ENCODE peak calls at places on chromosomes 2 and 18, in four cellular contexts. B is astrocyte of the spinal cord, T is tibial artery, J is cardiac muscle cell. Z is an unnamed sample.

GRCh38 chr18:74539289-74539688 is 5.0 kb downstream of the CNDP1 start:
- DNase-seq in B (no peak), T (no peak), J (no peak), Z (no peak)

GRCh38 chr18:24695168-24695567 is 234.7 kb downstream of the HRH4 start:
- DNase-seq in B (no peak), T (no peak), J (no peak), Z (no peak)

GRCh38 chr18:46678785-46679404 is 21.9 kb upstream of the LOXHD1 start:
- DNase-seq in B (no peak), T (no peak), J (no peak), Z (no peak)

GRCh38 chr2:45860136-45861106 is 208.9 kb downstream of the PRKCE start:
- DNase-seq in B (peak), T (no peak), J (peak), Z (no peak)

GRCh38 chr2:150413890-150414289 is 73.6 kb downstream of the RND3 start:
- DNase-seq in B (no peak), T (no peak), J (no peak), Z (no peak)

GRCh38 chr18:10798727-10799435 is 273.1 kb downstream of the NAPG start:
- DNase-seq in B (peak), T (no peak), J (peak), Z (no peak)

GRCh38 chr2:66105354-66105753 is 329.6 kb upstream of the MEIS1 start:
- DNase-seq in B (no peak), T (no peak), J (no peak), Z (no peak)

GRCh38 chr18:23545247-23545789 is 41.0 kb downstream of the NPC1 start:
- DNase-seq in B (no peak), T (no peak), J (no peak), Z (no peak)

GRCh38 chr2:42060718-42061619 is 13.1 kb downstream of the PKDCC start:
- DNase-seq in B (no peak), T (peak), J (no peak), Z (no peak)

GRCh38 chr2:28247747-28248146 is 144.9 kb upstream of the FOSL2 start:
- DNase-seq in B (no peak), T (no peak), J (no peak), Z (no peak)

GRCh38 chr18:79898952-79899608 is 52.4 kb downstream of the SLC66A2 start:
- DNase-seq in B (no peak), T (no peak), J (no peak), Z (no peak)

GRCh38 chr2:16729335-16729734 is 63.7 kb upstream of the CYRIA start:
- DNase-seq in B (no peak), T (no peak), J (no peak), Z (peak)

GRCh38 chr2:177147834-177148233 is 64.8 kb upstream of the HNRNPA3 start:
- DNase-seq in B (no peak), T (no peak), J (no peak), Z (no peak)

GRCh38 chr2:5908030-5908429 is 215.8 kb downstream of the SOX11 start:
- DNase-seq in B (peak), T (no peak), J (no peak), Z (no peak)
- TF ChIP-seq CTCF in B (no peak), T (no peak), J (no peak), Z (no peak)

GRCh38 chr2:101277111-101277510 is 24.4 kb downstream of the CNOT11 start:
- DNase-seq in B (peak), T (no peak), J (no peak), Z (no peak)
- TF ChIP-seq CTCF in B (peak), T (no peak), J (no peak), Z (no peak)

DNA sequence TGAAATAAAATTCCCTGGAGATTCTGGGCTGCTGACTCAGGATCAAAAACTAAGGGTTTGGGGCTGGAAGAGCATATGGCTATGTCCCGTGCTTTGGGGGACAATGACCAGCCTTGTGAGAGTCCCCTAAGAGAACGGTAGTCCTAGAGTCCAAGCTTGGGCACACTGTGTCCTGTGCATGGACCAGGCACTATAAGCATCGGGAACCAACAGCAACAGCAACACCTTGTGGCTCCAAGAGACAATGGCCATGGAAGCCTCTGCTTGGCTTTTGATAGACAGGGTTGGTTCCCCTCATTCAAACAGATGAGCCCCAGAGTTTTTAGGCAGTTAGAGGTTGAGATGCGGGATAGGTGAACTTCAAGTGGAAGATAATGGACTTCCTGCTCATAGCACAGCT is 294.4 kb upstream of the CHAC2 start:
- DNase-seq in B (no peak), T (no peak), J (peak), Z (no peak)
- TF ChIP-seq CTCF in B (peak), T (no peak), J (no peak), Z (no peak)

GRCh38 chr18:51017140-51017874 is 12.7 kb upstream of the SMAD4 start:
- DNase-seq in B (peak), T (no peak), J (no peak), Z (no peak)

GRCh38 chr18:51011709-51012108 is 18.3 kb upstream of the SMAD4 start:
- DNase-seq in B (no peak), T (no peak), J (no peak), Z (no peak)

GRCh38 chr18:51010218-51010617 is 19.8 kb upstream of the SMAD4 start:
- DNase-seq in B (no peak), T (no peak), J (no peak), Z (no peak)

GRCh38 chr18:51012441-51012840 is 17.6 kb upstream of the SMAD4 start:
- DNase-seq in B (no peak), T (no peak), J (no peak), Z (no peak)

GRCh38 chr18:51013259-51013658 is 16.8 kb upstream of the SMAD4 start:
- DNase-seq in B (no peak), T (no peak), J (no peak), Z (no peak)
- TF ChIP-seq CTCF in B (no peak), T (no peak), J (no peak), Z (no peak)

GRCh38 chr2:170845343-170845742 is 28.7 kb downstream of the GAD1 start:
- DNase-seq in B (no peak), T (no peak), J (no peak), Z (no peak)
- TF ChIP-seq CTCF in B (no peak), T (no peak), J (no peak), Z (no peak)

Z was measured in GM10248.